ENCODE peak calls at places on chromosomes 11 and 22, in ten cellular contexts. P, W, H, F, L, Y, D, X, V and O are unnamed samples.

GRCh38 chr11:94455861-94456260 is 37.8 kb downstream of the MRE11 start:
- DNase-seq in H (no peak), P (no peak), X (no peak), F (no peak), D (no peak), Y (peak), W (no peak), L (no peak), V (no peak), O (no peak)

GRCh38 chr11:71198141-71198822 is 54.1 kb downstream of the SHANK2 start:
- DNase-seq in Y (no peak), X (no peak), D (no peak), L (no peak), W (peak), V (no peak), P (no peak), H (no peak), F (no peak), O (no peak)

GRCh38 chr22:19959043-19959586 is 17.5 kb upstream of the TXNRD2 start:
- DNase-seq in W (peak), P (peak), V (peak), F (no peak), L (peak), X (peak), H (peak), D (no peak), Y (peak), O (no peak)

GRCh38 chr22:24023204-24023789 is 12.2 kb downstream of the CABIN1 start:
- DNase-seq in V (no peak), F (no peak), P (no peak), Y (no peak), H (no peak), W (no peak), D (no peak), L (no peak), X (no peak), O (no peak)

GRCh38 chr11:128576555-128576954 is 10.8 kb downstream of the ETS1 start:
- DNase-seq in D (no peak), P (no peak), Y (peak), W (no peak), L (no peak), H (no peak), V (no peak), F (no peak), X (no peak), O (no peak)

GRCh38 chr11:131815631-131816030 is 445.2 kb downstream of the NTM start:
- DNase-seq in Y (peak), X (no peak), L (no peak), V (no peak), D (no peak), F (no peak), W (no peak), P (no peak), H (no peak), O (no peak)

GRCh38 chr11:59368238-59369022 is 9.7 kb downstream of the OR5AN1 start:
- DNase-seq in P (peak), V (no peak), D (no peak), L (no peak), F (no peak), H (no peak), Y (no peak), X (no peak), W (no peak), O (no peak)

GRCh38 chr22:21000987-21001600 is 824 bp downstream of the THAP7 start:
- DNase-seq in W (no peak), P (peak), V (no peak), H (no peak), X (no peak), D (no peak), Y (no peak), F (no peak), L (no peak), O (no peak)

GRCh38 chr11:112889446-112889845 is 71.8 kb upstream of the NCAM1 start:
- DNase-seq in L (no peak), H (no peak), D (no peak), F (no peak), V (no peak), X (no peak), Y (no peak), P (no peak), W (no peak), O (peak)

GRCh38 chr22:22348127-22348814 is 103.7 kb downstream of the VPREB1 start:
- DNase-seq in D (no peak), P (no peak), Y (peak), X (no peak), F (no peak), H (no peak), W (no peak), V (no peak), L (no peak), O (peak)

GRCh38 chr11:7251836-7252682 is at the start of gene SYT9:
- DNase-seq in F (no peak), H (peak), W (peak), X (peak), Y (peak), L (peak), V (peak), D (no peak), P (no peak), O (peak)

GRCh38 chr11:100930185-100930778 is 199.3 kb downstream of the PGR start:
- DNase-seq in P (no peak), D (no peak), W (no peak), F (no peak), H (no peak), X (no peak), L (no peak), Y (peak), V (peak), O (no peak)

GRCh38 chr11:86062719-86063118 is 6.2 kb downstream of the PICALM start:
- DNase-seq in L (no peak), W (no peak), H (no peak), F (no peak), V (no peak), D (no peak), X (no peak), P (no peak), Y (no peak), O (no peak)

GRCh38 chr22:33605201-33605600 is 315.1 kb downstream of the LARGE1 start:
- DNase-seq in H (no peak), F (no peak), X (no peak), W (no peak), Y (no peak), P (no peak), D (no peak), L (no peak), V (no peak), O (no peak)

GRCh38 chr11:126607374-126607773 is 251.9 kb downstream of the ST3GAL4 start:
- DNase-seq in D (no peak), V (peak), L (no peak), X (peak), H (no peak), Y (peak), W (no peak), F (no peak), P (no peak), O (peak)

GRCh38 chr22:19885841-19886592 is 31.3 kb upstream of the GNB1L start:
- DNase-seq in H (no peak), W (peak), Y (no peak), V (no peak), X (no peak), D (no peak), F (no peak), L (no peak), P (no peak), O (no peak)

GRCh38 chr22:27460596-27461347 is 340.8 kb downstream of the MN1 start:
- DNase-seq in W (no peak), P (no peak), V (no peak), Y (peak), X (no peak), D (no peak), L (no peak), F (no peak), H (no peak), O (no peak)

GRCh38 chr22:45263790-45264269 is 20.9 kb upstream of the UPK3A start:
- DNase-seq in W (peak), H (peak), V (peak), F (no peak), Y (peak), D (no peak), X (peak), L (peak), P (peak), O (no peak)

GRCh38 chr22:44682556-44683168 is 19.3 kb upstream of the PRR5 start:
- DNase-seq in W (no peak), Y (no peak), D (no peak), P (no peak), H (no peak), F (no peak), L (no peak), V (no peak), X (no peak), O (no peak)

GRCh38 chr22:25068701-25069100 is 116.2 kb downstream of the KIAA1671 start:
- DNase-seq in X (no peak), W (no peak), V (no peak), L (no peak), P (peak), F (no peak), H (no peak), Y (no peak), D (peak), O (no peak)

GRCh38 chr11:129836979-129837378 is 21.3 kb downstream of the TMEM45B start:
- DNase-seq in V (no peak), Y (no peak), H (no peak), W (no peak), X (no peak), P (no peak), D (no peak), F (no peak), L (no peak), O (no peak)

GRCh38 chr11:36774603-36775002 is 176.6 kb upstream of the RAG2 start:
- DNase-seq in W (no peak), F (no peak), P (no peak), L (no peak), V (no peak), D (no peak), Y (no peak), H (no peak), X (no peak), O (no peak)

GRCh38 chr22:41417622-41418390 is 28.8 kb downstream of the TOB2 start:
- DNase-seq in V (peak), L (peak), P (no peak), Y (no peak), X (peak), H (peak), W (peak), F (no peak), D (no peak), O (peak)

GRCh38 chr22:17724678-17725464 is 49.4 kb downstream of the BID start:
- DNase-seq in H (no peak), W (no peak), L (no peak), V (no peak), Y (no peak), F (no peak), P (no peak), D (no peak), X (no peak), O (no peak)
- H3K27ac ChIP-seq in H (no peak), W (no peak), L (no peak), V (peak), Y (no peak), F (no peak), P (no peak), D (no peak), X (peak), O (peak)

GRCh38 chr11:68117896-68118470 is 3.2 kb downstream of the CHKA start:
- DNase-seq in V (no peak), D (no peak), Y (peak), X (no peak), L (no peak), H (peak), P (no peak), F (no peak), W (no peak), O (no peak)
- H3K27ac ChIP-seq in V (no peak), D (no peak), Y (no peak), X (peak), L (peak), H (peak), P (peak), F (no peak), W (peak), O (peak)

GRCh38 chr11:103898065-103898464 is 138.4 kb upstream of the DDI1 start:
- DNase-seq in D (no peak), W (no peak), L (no peak), H (no peak), V (no peak), P (no peak), Y (no peak), X (no peak), F (no peak), O (no peak)

GRCh38 chr11:103894034-103894433 is 142.4 kb upstream of the DDI1 start:
- DNase-seq in P (no peak), V (no peak), H (no peak), D (no peak), Y (peak), F (no peak), L (no peak), W (no peak), X (no peak), O (no peak)

GRCh38 chr11:103894673-103895072 is 141.8 kb upstream of the DDI1 start:
- DNase-seq in W (no peak), D (no peak), F (no peak), X (no peak), L (no peak), P (no peak), H (no peak), Y (no peak), V (no peak), O (no peak)

GRCh38 chr11:103898577-103899336 is 137.7 kb upstream of the DDI1 start:
- DNase-seq in W (no peak), V (no peak), P (peak), Y (no peak), L (no peak), D (no peak), F (no peak), H (no peak), X (no peak), O (no peak)

DNA sequence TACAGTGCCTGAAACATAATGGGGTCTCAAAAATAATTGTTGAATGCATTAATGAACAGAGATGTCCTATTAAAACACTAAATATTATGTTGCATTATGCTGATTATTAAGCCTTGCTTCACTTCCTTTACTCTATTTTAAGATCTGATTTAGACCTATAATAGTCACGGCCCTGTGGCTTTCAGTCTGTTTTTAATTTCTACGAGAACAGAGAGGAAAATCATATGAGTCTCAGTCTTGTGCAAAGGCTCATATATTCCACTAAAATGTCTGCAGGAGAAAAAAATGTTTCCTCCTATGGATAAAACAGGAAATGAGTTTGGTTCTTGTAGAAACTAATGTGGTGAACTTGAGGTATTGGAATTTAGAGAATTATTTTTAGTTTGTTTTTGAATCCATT is 139.3 kb upstream of the DDI1 start:
- DNase-seq in D (no peak), X (no peak), L (no peak), P (no peak), Y (no peak), F (no peak), H (no peak), W (no peak), V (no peak), O (no peak)
- H3K27ac ChIP-seq in D (no peak), X (no peak), L (no peak), P (no peak), Y (no peak), F (no peak), H (no peak), W (no peak), V (no peak), O (no peak)

DNA sequence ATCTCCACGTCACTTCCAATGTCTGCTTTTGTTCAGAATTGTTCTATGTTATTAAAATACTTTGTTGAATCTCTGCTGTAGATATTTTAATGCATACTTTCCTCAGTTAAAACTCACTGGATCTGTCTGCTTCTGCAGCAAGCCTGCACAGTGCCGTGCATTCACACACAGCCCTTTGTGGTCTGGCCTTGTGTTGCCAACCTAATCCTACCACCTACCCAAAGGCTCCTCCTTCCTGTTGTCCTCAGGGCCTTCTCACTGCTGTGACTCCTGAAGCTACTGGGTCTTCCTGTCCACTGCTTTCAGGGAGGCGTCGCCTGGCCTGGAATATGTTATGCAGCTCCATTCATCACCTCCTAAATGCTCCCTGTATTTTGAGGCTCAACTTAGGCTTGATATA is 67.0 kb downstream of the PPP6R3 start:
- DNase-seq in W (no peak), Y (peak), H (no peak), V (no peak), D (no peak), L (no peak), P (no peak), F (no peak), X (no peak), O (no peak)
- H3K27ac ChIP-seq in W (no peak), Y (no peak), H (no peak), V (no peak), D (no peak), L (no peak), P (no peak), F (no peak), X (no peak), O (no peak)

DNA sequence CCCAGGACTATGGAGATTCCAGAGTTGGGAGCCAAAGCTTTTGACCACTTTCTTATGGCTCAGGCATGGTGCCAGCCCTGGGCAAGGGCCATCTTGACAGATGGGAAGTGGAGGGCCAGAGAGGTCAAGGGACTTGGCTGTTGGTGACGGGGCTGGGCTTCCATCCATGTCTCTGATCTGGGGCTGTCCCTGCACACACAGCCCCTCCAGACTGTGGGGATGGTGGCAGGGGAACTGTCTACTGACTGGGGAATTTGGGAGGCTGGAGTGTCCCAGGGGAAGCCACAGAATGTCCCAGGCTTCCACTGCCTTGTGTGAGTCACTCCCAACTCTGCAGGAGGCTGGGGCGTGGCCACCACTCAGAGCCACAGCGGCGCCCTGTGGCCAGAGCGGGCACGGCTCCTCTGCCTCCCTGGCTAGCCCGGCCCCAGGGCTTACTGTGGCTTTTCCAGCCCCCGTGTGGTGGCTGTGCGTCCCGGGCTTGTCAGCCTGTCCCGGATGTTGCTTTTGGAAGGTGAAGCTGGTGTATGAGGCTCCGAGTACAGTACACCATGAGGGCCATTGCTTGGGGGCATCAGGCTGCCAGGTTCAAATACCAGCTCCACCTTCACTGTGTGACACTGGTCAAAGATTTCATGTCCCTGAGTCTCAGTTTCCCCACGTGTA is 19.6 kb downstream of the C22orf23 start:
- DNase-seq in X (peak), D (peak), L (peak), Y (peak), H (peak), F (peak), V (peak), W (peak), P (peak), O (peak)
- H3K27ac ChIP-seq in X (peak), D (no peak), L (peak), Y (no peak), H (peak), F (no peak), V (peak), W (peak), P (peak), O (peak)

DNA sequence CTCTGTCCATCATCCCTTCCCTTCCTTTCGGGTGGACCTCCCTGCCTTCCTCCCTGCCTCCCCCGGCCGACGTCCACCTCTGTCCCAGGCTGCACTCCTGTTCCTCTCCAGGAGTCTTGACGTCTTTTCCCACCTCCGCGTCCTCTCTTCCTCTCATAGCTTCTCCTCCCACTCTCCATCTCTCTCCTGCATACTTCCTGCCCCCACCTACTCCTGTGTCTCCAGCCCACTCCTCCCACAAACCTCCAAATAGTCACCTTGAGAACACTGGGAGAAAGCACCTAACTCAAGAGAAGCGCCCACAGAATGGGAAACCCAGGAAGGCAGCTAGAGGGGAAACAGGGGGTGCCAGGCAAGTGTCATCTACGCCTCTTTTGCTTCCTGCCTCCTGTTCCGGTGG is 60.8 kb downstream of the PDE2A start:
- DNase-seq in D (no peak), Y (no peak), W (no peak), H (no peak), V (no peak), X (no peak), P (no peak), F (no peak), L (no peak), O (no peak)
- H3K27ac ChIP-seq in D (no peak), Y (no peak), W (no peak), H (no peak), V (no peak), X (no peak), P (no peak), F (no peak), L (no peak), O (peak)

DNA sequence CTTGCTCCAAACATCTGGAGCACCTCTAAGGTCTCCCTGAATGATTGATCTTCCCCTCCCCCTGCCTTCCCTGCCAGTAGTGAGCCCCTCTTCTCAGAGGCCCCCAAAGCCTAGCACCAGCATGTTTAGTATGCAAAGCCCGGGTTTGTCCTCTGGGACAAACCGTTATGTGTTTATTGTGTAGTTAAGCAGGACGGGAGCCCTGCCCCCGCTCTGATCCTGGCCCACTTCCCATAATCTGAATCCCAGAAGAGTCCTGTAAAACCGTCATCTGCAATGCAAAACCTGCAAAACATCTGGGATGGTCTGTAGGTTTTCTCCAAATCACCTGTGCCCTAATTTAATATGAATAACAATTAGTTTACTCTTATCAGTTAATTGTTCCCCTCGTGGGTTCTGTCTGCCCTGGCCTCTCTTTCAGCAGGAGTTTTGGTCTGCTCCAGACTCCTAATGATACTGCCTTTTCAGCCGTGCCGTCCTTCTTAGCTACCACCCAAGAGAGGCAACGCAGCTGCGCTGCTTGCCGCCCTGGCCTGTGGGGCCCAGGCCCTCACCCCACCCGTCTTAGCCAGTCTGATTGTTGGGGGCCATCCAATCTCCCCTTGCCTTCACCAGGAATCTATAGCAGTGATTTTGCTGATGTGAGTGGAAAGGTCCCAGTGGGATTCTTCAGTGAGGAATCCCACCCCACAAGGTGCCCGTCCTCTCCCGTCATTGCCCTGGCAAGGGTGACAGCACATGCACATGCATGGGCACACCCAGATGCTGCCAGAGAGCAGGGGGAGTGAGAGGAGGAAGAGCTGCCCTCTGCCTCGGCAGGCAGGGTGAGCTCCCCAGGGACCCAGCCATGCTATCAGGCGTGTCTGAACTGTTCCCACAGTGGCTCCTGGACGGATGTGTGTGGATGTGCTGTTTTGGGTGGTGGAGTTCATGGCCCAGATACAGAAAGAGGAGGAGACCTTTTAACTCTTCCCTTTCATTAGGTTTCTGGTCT is 3.0 kb upstream of the B3GAT1 start:
- DNase-seq in P (no peak), H (no peak), D (no peak), L (no peak), X (no peak), V (no peak), W (no peak), F (no peak), Y (no peak), O (peak)
- H3K27ac ChIP-seq in P (no peak), H (no peak), D (no peak), L (no peak), X (peak), V (no peak), W (no peak), F (no peak), Y (no peak), O (peak)